ENCODE peak calls at places on chromosome 11, in nine cellular contexts. U is KBM-7; K is WTC11; A is GM23248; P is stimulated activated CD4-positive, alpha-beta T cell treated with anti-CD3 and anti-CD28 coated beads, Interleukin-1b, Interleukin-23, amount 100 ng/mL, for 24 hours; J is HFFc6; T is NCI-H774; R is anterior cingulate cortex; Z is left ventricle myocardium inferior. V is an unnamed sample.

GRCh38 chr11:71333473-71333872 is 81.1 kb upstream of the SHANK2 start:
- DNase-seq in Z (no peak), T (no peak), A (no peak), U (no peak), P (no peak), K (no peak), J (no peak), R (no peak), V (no peak)

GRCh38 chr11:75667268-75667830 is 1.5 kb downstream of the MAP6 start:
- DNase-seq in T (no peak), U (peak; percentile 22), R (no peak), P (no peak), A (peak; percentile 48), J (no peak), K (peak; percentile 59), Z (peak; percentile 33), V (no peak)

GRCh38 chr11:121563900-121564822 is 111.4 kb upstream of the SORL1-AS1 start:
- DNase-seq in P (no peak), U (no peak), K (no peak), A (no peak), R (no peak), Z (no peak), J (no peak), T (no peak), V (no peak)

GRCh38 chr11:34644669-34645406 is 23.9 kb downstream of the EHF start:
- DNase-seq in K (no peak), P (no peak), T (no peak), J (peak; percentile 63), A (peak; percentile 52), U (no peak), R (no peak), Z (no peak), V (no peak)

GRCh38 chr11:75155570-75156422 is 4.9 kb downstream of the SLCO2B1 start:
- DNase-seq in K (no peak), Z (no peak), U (no peak), A (no peak), T (no peak), P (no peak), J (no peak), R (no peak), V (no peak)

GRCh38 chr11:134332782-134333181 is 994 bp downstream of the GLB1L2 start:
- DNase-seq in T (no peak), P (no peak), K (no peak), A (no peak), R (no peak), U (no peak), Z (no peak), J (no peak), V (no peak)

GRCh38 chr11:98107736-98108135 is 913.0 kb upstream of the CNTN5 start:
- DNase-seq in Z (peak; percentile 19), U (no peak), J (no peak), T (peak; percentile 86), A (no peak), P (no peak), R (no peak), K (no peak), V (no peak)

GRCh38 chr11:62081378-62082291 is 42.2 kb upstream of the INCENP start:
- DNase-seq in R (peak; percentile 76), P (peak; percentile 70), U (peak; percentile 67), K (peak; percentile 89), T (peak; percentile 33), A (peak; percentile 80), J (peak; percentile 58), Z (peak; percentile 79), V (peak; percentile 56)

GRCh38 chr11:90204832-90205646 is 17.8 kb downstream of the CHORDC1 start:
- DNase-seq in A (peak; percentile 69), R (no peak), K (no peak), T (peak; percentile 60), P (no peak), Z (no peak), U (peak; percentile 75), J (peak; percentile 47), V (peak; percentile 43)

GRCh38 chr11:40280161-40281054 is 1179.0 kb downstream of the LRRC4C start:
- DNase-seq in R (peak; percentile 64), J (no peak), A (no peak), U (no peak), K (no peak), P (no peak), Z (peak; percentile 18), T (no peak), V (no peak)

GRCh38 chr11:86620796-86621575 is 51.4 kb downstream of the ME3 start:
- DNase-seq in P (no peak), R (no peak), Z (no peak), T (no peak), U (no peak), J (peak; percentile 36), K (no peak), A (peak; percentile 57), V (no peak)

GRCh38 chr11:115476463-115477286 is 27.5 kb downstream of the CADM1 start:
- DNase-seq in J (no peak), T (no peak), K (no peak), Z (no peak), A (no peak), U (no peak), P (no peak), R (no peak), V (no peak)

GRCh38 chr11:36362902-36363301 is 66.8 kb downstream of the PRR5L start:
- DNase-seq in A (peak; percentile 61), P (no peak), U (no peak), R (no peak), J (peak; percentile 78), K (no peak), T (no peak), Z (no peak), V (no peak)

GRCh38 chr11:129881570-129882170 is 13.7 kb downstream of the NFRKB start:
- DNase-seq in R (peak; percentile 3), Z (no peak), K (peak; percentile 74), U (peak; percentile 57), A (peak; percentile 56), P (peak; percentile 35), T (no peak), J (peak; percentile 26), V (no peak)

GRCh38 chr11:113016905-113017304 is 55.7 kb downstream of the NCAM1 start:
- DNase-seq in R (no peak), A (peak; percentile 45), K (no peak), T (no peak), Z (no peak), P (no peak), U (no peak), J (no peak), V (no peak)

GRCh38 chr11:76628408-76628947 is 42.1 kb downstream of the LRRC32 start:
- DNase-seq in R (no peak), Z (no peak), T (no peak), K (no peak), P (peak; percentile 30), U (no peak), J (no peak), A (no peak), V (no peak)

GRCh38 chr11:69115586-69116560 is 39.9 kb upstream of the SMIM38 start:
- DNase-seq in P (no peak), R (no peak), U (no peak), T (no peak), K (no peak), J (no peak), A (no peak), Z (peak; percentile 81), V (no peak)

GRCh38 chr11:37449146-37449545 is 851.1 kb upstream of the RAG2 start:
- DNase-seq in T (no peak), A (peak; percentile 31), R (no peak), Z (no peak), U (peak; percentile 35), K (no peak), P (no peak), J (peak; percentile 56), V (no peak)

GRCh38 chr11:12164061-12165014 is 53.9 kb downstream of the MICAL2 start:
- DNase-seq in R (no peak), A (peak; percentile 88), K (no peak), T (no peak), P (no peak), Z (no peak), U (no peak), J (peak; percentile 97), V (no peak)

GRCh38 chr11:44976576-44976975 is 25.9 kb upstream of the TP53I11 start:
- DNase-seq in A (no peak), P (no peak), Z (no peak), T (no peak), R (no peak), K (no peak), J (no peak), U (no peak), V (no peak)

GRCh38 chr11:93236741-93237675 is 39.2 kb upstream of the SLC36A4 start:
- DNase-seq in A (peak; percentile 62), Z (no peak), U (peak; percentile 72), K (no peak), J (peak; percentile 54), R (no peak), P (no peak), T (peak; percentile 41), V (peak; percentile 21)

GRCh38 chr11:65182258-65183170 is 786 bp downstream of the CAPN1 start:
- DNase-seq in Z (peak; percentile 27), A (peak; percentile 60), J (peak; percentile 8), R (no peak), K (peak; percentile 81), U (no peak), T (peak; percentile 12), P (no peak), V (no peak)

GRCh38 chr11:10931761-10932700 is 74.2 kb upstream of the ZBED5 start:
- DNase-seq in A (no peak), J (no peak), T (no peak), Z (peak; percentile 26), K (peak; percentile 49), U (no peak), R (no peak), P (no peak), V (no peak)

GRCh38 chr11:96219981-96220623 is 122.9 kb downstream of the MAML2 start:
- DNase-seq in R (no peak), T (no peak), K (no peak), U (peak; percentile 54), Z (no peak), P (no peak), J (peak; percentile 59), A (peak; percentile 88), V (no peak)

GRCh38 chr11:28342704-28343103 is 234.5 kb downstream of the METTL15 start:
- DNase-seq in A (peak; percentile 16), T (no peak), P (no peak), Z (no peak), J (no peak), R (no peak), U (no peak), K (no peak), V (no peak)

GRCh38 chr11:59264736-59265135 is 52.0 kb upstream of the MPEG1 start:
- DNase-seq in P (no peak), T (no peak), K (no peak), J (no peak), Z (no peak), U (no peak), A (no peak), R (no peak), V (no peak)

GRCh38 chr11:37710031-37710430 is 1112.0 kb upstream of the RAG2 start:
- DNase-seq in U (no peak), Z (no peak), K (no peak), T (no peak), J (peak; percentile 3), A (no peak), P (no peak), R (peak; percentile 3), V (no peak)

GRCh38 chr11:66418168-66418985 is 2.5 kb upstream of the NPAS4 start:
- DNase-seq in Z (peak; percentile 80), P (peak; percentile 70), A (peak; percentile 99), J (peak; percentile 97), T (peak; percentile 57), K (peak; percentile 92), U (peak; percentile 83), R (peak; percentile 64), V (peak; percentile 64)

GRCh38 chr11:113593698-113594308 is 112.3 kb downstream of the TMPRSS5 start:
- DNase-seq in K (no peak), J (no peak), P (no peak), U (no peak), T (no peak), A (peak; percentile 37), Z (no peak), R (no peak), V (no peak)

GRCh38 chr11:44814881-44815592 is 88.3 kb downstream of the TSPAN18 start:
- DNase-seq in J (no peak), U (no peak), R (no peak), Z (no peak), P (no peak), K (no peak), A (peak; percentile 64), T (no peak), V (no peak)

GRCh38 chr11:35247428-35247827 is 108.5 kb downstream of the CD44 start:
- DNase-seq in R (no peak), P (no peak), A (no peak), T (no peak), J (no peak), Z (no peak), U (no peak), K (no peak), V (no peak)

V was measured in KG1.